ENCODE peak calls at places on chromosome 19, in nine cellular contexts. M is IMR-90, O is foreskin fibroblast, V is choroid plexus epithelial cell, G is left ventricle myocardium inferior, Q is body of pancreas, T is spleen, K is astrocyte of the spinal cord, U is uterus. Y is an unnamed sample.

GRCh38 chr19:6735181-6735891 is 2.0 kb downstream of the GPR108 start:
- DNase-seq in G (no peak), U (no peak), O (no peak), V (peak), M (no peak), K (no peak), T (no peak), Q (no peak), Y (no peak)

GRCh38 chr19:45347570-45348366 is 7.2 kb downstream of the KLC3 start:
- DNase-seq in G (no peak), T (no peak), M (no peak), V (no peak), O (no peak), U (no peak), Q (no peak), K (no peak), Y (no peak)

GRCh38 chr19:28213476-28214082 is 999.4 kb downstream of the UQCRFS1 start:
- DNase-seq in G (no peak), O (no peak), T (no peak), M (no peak), K (no peak), Q (no peak), V (no peak), U (peak), Y (no peak)

GRCh38 chr19:15238639-15239155 is 6.4 kb upstream of the EPHX3 start:
- DNase-seq in G (no peak), Q (no peak), V (no peak), U (no peak), K (no peak), M (no peak), T (no peak), O (no peak), Y (no peak)

GRCh38 chr19:16509141-16510061 is 13.2 kb downstream of the C19orf44 start:
- DNase-seq in V (no peak), U (no peak), G (peak), T (no peak), Q (no peak), O (peak), M (peak), K (peak), Y (no peak)

GRCh38 chr19:35248310-35249145 is at the start of gene LSR:
- DNase-seq in K (no peak), Q (peak), V (no peak), M (no peak), O (no peak), G (no peak), T (peak), U (no peak), Y (no peak)

GRCh38 chr19:48819366-48819816 is 8.6 kb upstream of the BCAT2 start:
- DNase-seq in M (peak), Q (peak), O (peak), K (peak), T (no peak), V (peak), U (peak), G (peak), Y (peak)

GRCh38 chr19:35144600-35145436 is 1.8 kb downstream of the FXYD7 start:
- DNase-seq in M (no peak), Q (peak), U (no peak), G (no peak), O (no peak), K (no peak), V (no peak), T (no peak), Y (no peak)

GRCh38 chr19:7605490-7606222 is 10.0 kb downstream of the CAMSAP3 start:
- DNase-seq in V (peak), U (no peak), K (no peak), G (no peak), O (peak), Q (no peak), M (no peak), T (no peak), Y (peak)

GRCh38 chr19:55655648-55656040 is 809 bp downstream of the U2AF2 start:
- DNase-seq in Q (no peak), M (no peak), K (no peak), G (no peak), O (no peak), U (no peak), V (no peak), T (no peak), Y (no peak)

GRCh38 chr19:10271543-10272086 is 695 bp downstream of the ICAM1 start:
- DNase-seq in G (no peak), Q (no peak), M (peak), U (no peak), V (peak), O (no peak), T (no peak), K (no peak), Y (peak)

GRCh38 chr19:18919895-18920204 is 335 bp downstream of the DDX49 start:
- DNase-seq in U (no peak), M (no peak), K (no peak), O (peak), T (no peak), Q (no peak), G (no peak), V (no peak), Y (no peak)

GRCh38 chr19:18913466-18913865 is 5.7 kb downstream of the COPE start:
- DNase-seq in T (no peak), V (no peak), M (no peak), Q (no peak), K (no peak), O (no peak), U (no peak), G (no peak), Y (no peak)

GRCh38 chr19:18912933-18913332 is 6.3 kb downstream of the COPE start:
- DNase-seq in U (no peak), T (no peak), V (no peak), M (no peak), Q (no peak), K (no peak), G (no peak), O (no peak), Y (no peak)

GRCh38 chr19:18919086-18919894 is at the start of the genes COPE and DDX49:
- DNase-seq in O (peak), V (peak), K (peak), Q (peak), G (peak), T (peak), U (peak), M (peak), Y (peak)

DNA sequence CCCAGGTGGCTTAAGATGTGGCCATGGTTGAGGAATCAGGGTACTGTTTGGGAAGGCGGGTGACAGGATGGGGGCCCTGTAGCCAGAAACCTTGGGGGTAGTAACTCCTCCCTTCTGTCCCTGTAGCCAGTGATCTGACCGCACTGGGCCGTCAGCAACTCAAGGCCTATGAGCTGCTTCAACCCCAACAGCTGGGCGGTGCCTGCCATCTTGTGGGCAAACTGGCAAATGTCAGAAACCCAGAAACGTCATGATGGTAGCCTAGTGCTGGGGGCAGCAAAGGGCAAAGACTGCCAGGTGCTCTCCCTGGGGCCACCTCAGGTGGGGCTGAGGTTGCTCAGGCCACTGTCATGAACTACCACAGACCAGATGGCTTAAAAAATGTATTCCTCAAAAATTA is 3.5 kb downstream of the COPE start:
- DNase-seq in M (peak), G (no peak), T (peak), V (peak), K (peak), O (peak), Q (peak), U (no peak), Y (peak)
- TF ChIP-seq CTCF in M (peak), G (peak), T (no peak), V (peak), K (peak), O (peak), Q (no peak), U (no peak), Y (no peak)

GRCh38 chr19:1811472-1811894 is 593 bp downstream of the ATP8B3 start:
- DNase-seq in M (peak), V (peak), G (peak), U (peak), Q (peak), T (peak), K (peak), O (peak), Y (peak)
- H3K4me3 ChIP-seq in M (peak), V (peak), G (peak), U (no peak), Q (no peak), T (no peak), K (peak), O (peak), Y (peak)

GRCh38 chr19:1177322-1178114 is 3.5 kb upstream of the SBNO2 start:
- DNase-seq in V (peak), G (no peak), O (peak), U (no peak), M (peak), K (peak), Q (no peak), T (no peak), Y (peak)
- TF ChIP-seq CTCF in V (peak), G (no peak), O (peak), U (no peak), M (peak), K (peak), Q (no peak), T (no peak), Y (peak)

DNA sequence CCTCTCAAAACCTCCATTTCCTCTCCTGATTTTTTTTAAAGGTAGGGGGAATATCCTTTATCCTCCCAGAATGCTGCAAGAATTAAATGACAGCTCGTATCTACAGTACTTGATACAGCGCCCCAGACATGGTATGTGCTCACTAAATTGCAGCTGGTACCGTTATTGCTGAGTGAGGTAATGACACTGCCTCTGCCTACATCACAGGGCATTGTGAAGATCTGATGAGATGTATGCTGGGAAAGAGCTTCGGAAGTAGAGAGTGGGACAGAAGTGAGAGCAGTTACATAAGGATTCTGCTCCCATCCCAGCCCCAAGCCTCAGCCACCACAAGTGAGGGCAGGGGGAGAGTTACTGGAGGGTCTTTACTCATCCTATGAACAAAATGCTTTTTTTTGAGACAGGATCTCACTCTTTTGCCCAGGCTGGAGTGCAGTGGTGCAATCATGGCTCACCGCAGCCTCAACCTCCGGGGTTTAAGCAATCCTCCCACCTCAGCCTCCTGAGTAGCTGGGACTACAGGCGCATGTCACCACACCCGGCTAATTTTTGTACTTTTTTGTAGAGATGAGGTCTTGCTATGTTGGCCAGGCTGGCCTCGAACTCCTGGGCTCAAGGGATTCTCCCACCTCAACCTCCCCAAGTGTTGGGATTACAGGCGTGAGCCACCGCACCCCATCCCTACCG is 1.7 kb upstream of the FKRP start:
- DNase-seq in Q (no peak), V (no peak), M (no peak), G (no peak), K (no peak), T (no peak), U (no peak), O (no peak), Y (no peak)
- H3K4me3 ChIP-seq in Q (no peak), V (peak), M (no peak), G (peak), K (no peak), T (no peak), U (no peak), O (peak), Y (no peak)

GRCh38 chr19:43784981-43785808 is 4.4 kb upstream of the KCNN4 start:
- DNase-seq in V (peak), U (no peak), O (peak), M (peak), G (no peak), T (peak), K (peak), Q (peak), Y (peak)
- TF ChIP-seq CTCF in V (peak), U (peak), O (peak), M (peak), G (peak), T (peak), K (peak), Q (peak), Y (peak)

GRCh38 chr19:50178859-50179537 is 15.9 kb upstream of the IZUMO2 start:
- DNase-seq in U (no peak), K (no peak), G (no peak), M (no peak), Q (no peak), V (no peak), O (no peak), T (no peak), Y (no peak)
- H3K4me3 ChIP-seq in U (no peak), K (no peak), G (no peak), M (no peak), Q (no peak), V (no peak), O (no peak), T (no peak), Y (no peak)

GRCh38 chr19:383922-384800 is 24.8 kb downstream of the C2CD4C start:
- DNase-seq in Q (peak), M (no peak), U (no peak), V (peak), G (no peak), K (no peak), O (no peak), T (peak), Y (peak)
- TF ChIP-seq CTCF in Q (peak), M (peak), U (peak), V (peak), G (peak), K (peak), O (no peak), T (peak), Y (peak)

GRCh38 chr19:4559569-4559968 is at the start of gene SEMA6B:
- DNase-seq in V (peak), Q (peak), G (peak), M (no peak), T (peak), U (peak), O (no peak), K (no peak), Y (peak)
- H3K4me3 ChIP-seq in V (peak), Q (no peak), G (peak), M (no peak), T (peak), U (no peak), O (no peak), K (no peak), Y (peak)

DNA sequence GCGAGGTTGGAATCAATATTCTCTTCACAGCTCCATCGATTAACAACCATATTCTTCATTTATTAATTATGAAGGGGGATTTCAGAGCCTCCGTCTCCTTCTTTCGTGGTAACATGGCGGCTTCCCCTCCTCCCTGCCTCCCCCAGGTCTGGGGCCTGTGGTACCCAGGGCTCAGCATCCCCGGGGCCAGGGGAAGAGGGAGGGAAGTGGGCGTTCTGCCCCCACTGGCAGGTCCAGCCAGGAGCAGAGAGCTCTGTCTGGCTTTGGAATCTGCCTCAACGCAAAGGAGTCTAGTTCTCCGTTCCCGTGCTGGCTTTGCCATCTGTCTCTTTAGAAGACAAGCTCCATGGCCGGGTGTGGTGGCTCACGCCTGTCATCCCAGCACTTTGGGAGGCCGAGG is 37.8 kb upstream of the ONECUT3 start:
- DNase-seq in G (no peak), K (no peak), U (no peak), V (no peak), O (no peak), M (no peak), Q (no peak), T (no peak), Y (no peak)
- TF ChIP-seq CTCF in G (no peak), K (no peak), U (no peak), V (no peak), O (no peak), M (no peak), Q (no peak), T (no peak), Y (no peak)